ENCODE peak calls at places on chromosome 7, in five cellular contexts. H is H1, Q is GM12878, A is GM12891, B is HepG2. P is an unnamed sample.

GRCh38 chr7:124800386-124800785 is 34.8 kb upstream of the GPR37 start:
- DNase-seq in H (no peak), Q (no peak), A (no peak), B (no peak), P (no peak)

GRCh38 chr7:39310699-39311098 is 255.5 kb upstream of the YAE1 start:
- DNase-seq in Q (no peak), H (no peak), A (no peak), B (no peak), P (no peak)

GRCh38 chr7:39357648-39358047 is 208.6 kb upstream of the YAE1 start:
- DNase-seq in H (no peak), Q (no peak), A (no peak), B (no peak), P (no peak)

GRCh38 chr7:23261843-23262452 is 15.4 kb downstream of the GPNMB start:
- DNase-seq in H (no peak), Q (no peak), A (peak), B (peak), P (peak)

GRCh38 chr7:44531421-44532380 is 9.4 kb downstream of the NPC1L1 start:
- DNase-seq in A (no peak), H (no peak), B (no peak), Q (no peak), P (no peak)

GRCh38 chr7:97064972-97065587 is 40.4 kb upstream of the DLX5 start:
- DNase-seq in H (no peak), B (peak), A (peak), Q (no peak), P (peak)

GRCh38 chr7:80335473-80336232 is 176.2 kb downstream of the GNAT3 start:
- DNase-seq in Q (no peak), B (no peak), A (no peak), H (no peak), P (no peak)

GRCh38 chr7:118855290-118855689 is 630.8 kb downstream of the ANKRD7 start:
- DNase-seq in A (no peak), Q (no peak), H (no peak), B (no peak), P (no peak)

GRCh38 chr7:25854608-25855497 is 297.1 kb upstream of the NFE2L3 start:
- DNase-seq in A (no peak), H (peak), Q (no peak), B (peak), P (no peak)

GRCh38 chr7:25763461-25763860 is 388.5 kb upstream of the NFE2L3 start:
- DNase-seq in Q (no peak), A (no peak), H (no peak), B (no peak), P (no peak)

GRCh38 chr7:42736931-42737330 is 174.9 kb downstream of the C7orf25 start:
- DNase-seq in Q (no peak), H (no peak), B (no peak), A (no peak), P (no peak)

GRCh38 chr7:90607196-90607595 is 11.1 kb downstream of the CDK14 start:
- DNase-seq in Q (no peak), H (no peak), B (no peak), A (no peak), P (no peak)

GRCh38 chr7:150369740-150370501 is 1.3 kb downstream of the REPIN1 start:
- DNase-seq in A (no peak), Q (no peak), H (no peak), B (no peak), P (no peak)

GRCh38 chr7:131106681-131107342 is 220.9 kb upstream of the MKLN1 start:
- DNase-seq in B (no peak), A (no peak), H (no peak), Q (no peak), P (no peak)

GRCh38 chr7:99737726-99738125 is 2.7 kb upstream of the CYP3A7 start:
- DNase-seq in A (no peak), Q (no peak), H (no peak), B (no peak), P (no peak)

GRCh38 chr7:139340808-139341057 is 404 bp upstream of the FMC1 start:
- DNase-seq in H (no peak), A (peak), Q (no peak), B (no peak), P (no peak)

GRCh38 chr7:139341058-139341775 is at the start of gene FMC1:
- DNase-seq in B (peak), Q (peak), A (peak), H (peak), P (peak)

GRCh38 chr7:139339698-139340036 is 1.5 kb upstream of the FMC1 start:
- DNase-seq in B (no peak), A (no peak), H (no peak), Q (no peak), P (no peak)

GRCh38 chr7:139339025-139339424 is 2.1 kb upstream of the FMC1 start:
- DNase-seq in B (no peak), A (no peak), Q (no peak), H (no peak), P (no peak)

GRCh38 chr7:139340037-139340807 is 915 bp upstream of the FMC1 start:
- DNase-seq in A (peak), H (peak), B (peak), Q (peak), P (peak)
- TF ChIP-seq POLR2A in A (peak), H (peak), B (peak), Q (peak), P (no peak)

GRCh38 chr7:142513221-142513955 is 235.9 kb upstream of the PRSS1 start:
- DNase-seq in A (no peak), B (no peak), Q (no peak), H (no peak), P (no peak)

GRCh38 chr7:142511801-142512200 is 237.5 kb upstream of the PRSS1 start:
- DNase-seq in B (no peak), A (no peak), Q (no peak), H (no peak), P (no peak)

GRCh38 chr7:142519790-142520078 is 229.5 kb upstream of the PRSS1 start:
- DNase-seq in H (no peak), Q (no peak), A (no peak), B (no peak), P (no peak)

GRCh38 chr7:142519077-142519789 is 230.0 kb upstream of the PRSS1 start:
- DNase-seq in B (no peak), Q (no peak), A (no peak), H (no peak), P (no peak)

DNA sequence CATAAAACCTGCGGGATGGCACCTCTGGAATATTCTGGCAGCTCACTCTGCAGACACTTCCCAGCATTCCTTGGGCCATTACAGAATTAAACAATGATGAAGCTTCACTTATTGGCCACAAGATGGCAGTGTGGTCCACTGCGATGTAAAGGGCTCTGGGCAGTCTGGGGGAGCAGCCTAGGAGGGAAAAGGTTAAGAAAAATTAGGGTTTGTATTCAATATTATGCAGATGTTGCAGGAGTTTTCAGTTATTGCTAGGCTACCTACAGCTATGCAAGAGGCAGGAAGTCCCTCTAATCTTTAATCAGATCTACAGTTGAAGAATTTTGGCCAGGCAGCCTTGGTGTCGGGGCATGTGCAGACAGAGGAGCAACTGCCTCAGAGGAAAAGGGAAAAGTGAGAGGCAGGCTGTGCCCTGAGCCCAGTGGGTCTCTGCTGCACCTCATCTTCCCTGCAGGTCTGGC is 233.2 kb upstream of the PRSS1 start:
- DNase-seq in A (peak), H (no peak), Q (peak), B (peak), P (no peak)
- TF ChIP-seq TAF1 in A (no peak), H (peak), Q (no peak), B (no peak), P (no peak)

DNA sequence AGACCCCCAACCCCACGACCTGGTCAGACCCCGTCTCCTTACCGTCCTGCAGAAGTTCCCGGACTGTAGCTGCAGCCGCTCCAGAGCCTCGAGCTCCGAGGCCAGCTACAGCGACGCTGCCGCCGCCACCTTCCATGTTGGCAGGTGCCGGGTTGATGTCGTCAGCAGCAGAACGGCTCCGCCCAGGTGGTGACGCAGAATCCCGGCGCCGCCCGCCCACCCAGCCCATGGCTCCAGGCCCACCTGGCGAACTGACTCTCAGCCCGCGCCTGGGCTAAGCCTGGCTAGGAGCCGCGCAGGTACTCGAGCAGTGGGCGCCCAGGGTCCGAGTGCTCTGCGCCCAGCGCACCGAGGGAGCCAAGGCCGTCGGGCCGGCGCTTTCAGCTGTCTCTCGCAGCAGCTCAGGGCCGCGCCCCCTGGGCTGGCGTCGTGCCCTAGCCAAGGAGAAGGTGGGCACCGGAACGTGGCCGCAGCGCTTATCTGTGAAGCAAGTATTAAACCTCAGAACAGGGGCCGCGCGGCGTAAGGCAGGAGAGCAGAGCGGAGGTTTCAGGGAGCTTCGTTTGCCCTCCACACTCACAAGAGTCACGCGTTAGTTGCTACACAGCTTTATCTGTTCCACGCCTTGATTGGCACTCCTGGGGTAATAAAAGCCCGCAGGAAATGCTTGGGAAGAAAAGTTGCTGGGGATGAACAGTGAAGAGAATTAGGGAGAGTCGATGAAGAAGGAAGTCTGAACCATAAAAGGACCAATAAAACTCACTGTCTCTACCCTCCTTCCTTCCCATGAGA is at the start of the genes COG5 and DUS4L:
- DNase-seq in Q (peak), B (peak), A (peak), H (peak), P (peak)
- TF ChIP-seq POLR2AphosphoS5 in Q (peak), B (peak), A (peak), H (peak), P (peak)

GRCh38 chr7:76165106-76165972 is 36.4 kb upstream of the SRRM3 start:
- DNase-seq in A (no peak), B (no peak), Q (no peak), H (no peak), P (no peak)

GRCh38 chr7:76165973-76166403 is 35.7 kb upstream of the SRRM3 start:
- DNase-seq in H (no peak), Q (no peak), A (no peak), B (no peak), P (no peak)

DNA sequence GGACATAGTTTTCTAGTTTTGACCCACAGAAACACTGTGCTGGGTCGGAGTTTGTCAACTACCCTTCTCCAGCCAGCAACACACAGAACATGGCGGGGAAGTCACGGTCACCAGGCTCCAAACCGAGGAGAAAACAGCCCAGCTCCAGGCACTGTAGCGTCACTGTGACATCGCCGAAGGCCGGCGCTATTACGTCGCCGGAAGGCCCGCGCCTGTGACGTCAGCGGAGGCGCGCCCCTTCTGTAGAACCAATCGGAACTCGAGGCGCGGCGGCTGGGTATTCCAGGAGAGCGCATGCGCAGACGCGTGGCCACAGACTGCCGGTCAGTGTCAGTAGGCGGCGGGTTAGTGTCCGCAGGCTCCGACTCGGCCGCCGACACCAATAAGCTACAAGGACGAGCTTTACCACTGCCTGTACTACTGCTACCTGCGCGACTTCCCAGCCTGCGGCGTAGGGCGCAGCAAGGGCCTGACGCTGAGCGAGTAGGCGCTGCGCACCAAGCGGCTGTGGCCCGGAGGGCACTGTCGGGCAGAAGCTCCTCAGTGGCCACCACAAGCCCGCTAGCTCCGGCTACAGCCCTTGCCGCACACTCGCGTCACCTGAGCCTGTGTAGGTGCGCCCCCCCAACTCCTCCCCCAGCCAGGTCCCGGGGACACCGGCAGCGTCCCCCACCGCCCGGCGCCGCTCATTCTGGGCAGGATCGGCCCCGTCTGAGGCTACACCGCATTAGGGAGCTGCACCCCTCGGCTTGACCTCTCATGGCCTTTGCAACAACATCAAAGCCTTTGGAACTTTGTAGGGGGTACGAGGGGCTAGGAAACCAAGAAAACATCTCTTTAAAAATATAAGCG is 35.1 kb upstream of the SRRM3 start:
- DNase-seq in H (peak), A (peak), Q (peak), B (peak), P (peak)
- TF ChIP-seq POLR2A in H (peak), A (no peak), Q (peak), B (peak), P (no peak)

GRCh38 chr7:157409753-157410727 is 73.2 kb downstream of the DNAJB6 start:
- DNase-seq in A (no peak), Q (no peak), B (no peak), H (no peak), P (no peak)

GRCh38 chr7:157412491-157413180 is 75.8 kb downstream of the DNAJB6 start:
- DNase-seq in Q (no peak), H (no peak), A (no peak), B (no peak), P (no peak)

GRCh38 chr7:157410831-157411556 is 74.2 kb downstream of the DNAJB6 start:
- DNase-seq in Q (no peak), A (no peak), B (no peak), H (no peak), P (no peak)

GRCh38 chr7:157411580-157411979 is 74.8 kb downstream of the DNAJB6 start:
- DNase-seq in H (no peak), B (no peak), Q (no peak), A (no peak), P (no peak)

GRCh38 chr7:157412021-157412443 is 75.2 kb downstream of the DNAJB6 start:
- DNase-seq in B (no peak), Q (no peak), A (no peak), H (no peak), P (no peak)
- TF ChIP-seq TAF1 in B (no peak), Q (no peak), A (no peak), H (no peak), P (no peak)